ENCODE peak calls at places on chromosomes 3 and 15, in five cellular contexts. O is midbrain, P is ecto neural progenitor cell, Q is T follicular helper cell, D is HT-29. Z is an unnamed sample.

GRCh38 chr3:128322030-128323022 is 144.4 kb downstream of the DNAJB8 start:
- DNase-seq in P (peak; percentile 66), Q (peak; percentile 54), D (no peak), O (peak; percentile 11), Z (peak; percentile 50)

GRCh38 chr3:65867463-65868210 is 171.1 kb downstream of the MAGI1 start:
- DNase-seq in O (no peak), P (no peak), Q (no peak), D (no peak), Z (no peak)

GRCh38 chr3:47239929-47240328 is 42.7 kb downstream of the KIF9 start:
- DNase-seq in P (no peak), D (no peak), O (no peak), Q (no peak), Z (no peak)

GRCh38 chr3:114884213-114884923 is 262.7 kb downstream of the ZBTB20 start:
- DNase-seq in P (no peak), O (no peak), D (no peak), Q (no peak), Z (no peak)

GRCh38 chr3:129552287-129553050 is 9.5 kb downstream of the H1-8 start:
- DNase-seq in Q (no peak), O (no peak), D (no peak), P (no peak), Z (no peak)

GRCh38 chr3:20861454-20861853 is 675.4 kb upstream of the SGO1 start:
- DNase-seq in Q (no peak), D (no peak), O (no peak), P (no peak), Z (no peak)

GRCh38 chr15:57969355-57969754 is 96.2 kb downstream of the ALDH1A2 start:
- DNase-seq in Q (no peak), O (no peak), P (no peak), D (peak; percentile 46), Z (no peak)

GRCh38 chr3:42804831-42805821 is 836 bp upstream of the HIGD1A start:
- DNase-seq in D (peak; percentile 29), P (peak; percentile 70), Q (no peak), O (peak; percentile 34), Z (peak; percentile 29)

GRCh38 chr3:76010252-76010651 is 224.9 kb upstream of the ZNF717 start:
- DNase-seq in P (no peak), O (no peak), D (no peak), Q (no peak), Z (no peak)

GRCh38 chr3:32257641-32258438 is 19.4 kb downstream of the CMTM8 start:
- DNase-seq in P (no peak), O (no peak), D (no peak), Q (no peak), Z (no peak)

GRCh38 chr3:139302084-139302800 is 41.6 kb upstream of the MRPS22 start:
- DNase-seq in D (peak; percentile 86), O (no peak), Q (no peak), P (no peak), Z (peak; percentile 99)

GRCh38 chr3:16482770-16483531 is 30.5 kb downstream of the RFTN1 start:
- DNase-seq in Q (peak; percentile 14), D (no peak), O (no peak), P (no peak), Z (peak; percentile 40)

GRCh38 chr15:34436956-34437442 is 609 bp downstream of the GOLGA8A start:
- DNase-seq in P (peak; percentile 77), D (peak; percentile 11), O (no peak), Q (peak; percentile 31), Z (peak; percentile 74)

GRCh38 chr3:149618151-149619123 is 39.4 kb downstream of the WWTR1 start:
- DNase-seq in P (no peak), D (no peak), Q (no peak), O (peak; percentile 10), Z (no peak)